ENCODE peak calls at places on chromosomes 16 and 17, in seven cellular contexts. One of them, this sample, is unnamed.

GRCh38 chr17:17036520-17036998 is 5.7 kb upstream of the MPRIP start:
- DNase-seq in NCI-H2171: no peak
- DNase-seq in activated naive CD4-positive, alpha-beta T cell treated with anti-CD3 and anti-CD28 coated beads, Interleukin-2, amount 50 U/mL, for 16 hours: no peak
- DNase-seq in globus pallidus: no peak
- DNase-seq in HS-5: no peak
- DNase-seq in GM12892: no peak
- DNase-seq in activated CD8-positive, alpha-beta memory T cell treated with anti-CD3 and anti-CD28 coated beads for 24 hours: no peak
- DNase-seq in this sample: no peak

GRCh38 chr16:13376174-13376573 is 474.8 kb downstream of the SHISA9 start:
- DNase-seq in activated CD8-positive, alpha-beta memory T cell treated with anti-CD3 and anti-CD28 coated beads for 24 hours: no peak
- DNase-seq in HS-5: no peak
- DNase-seq in activated naive CD4-positive, alpha-beta T cell treated with anti-CD3 and anti-CD28 coated beads, Interleukin-2, amount 50 U/mL, for 16 hours: no peak
- DNase-seq in GM12892: no peak
- DNase-seq in globus pallidus: no peak
- DNase-seq in NCI-H2171: no peak
- DNase-seq in this sample: no peak

GRCh38 chr17:76574166-76574565 is 11.5 kb downstream of the ST6GALNAC2 start:
- DNase-seq in HS-5: no peak
- DNase-seq in NCI-H2171: no peak
- DNase-seq in GM12892: no peak
- DNase-seq in globus pallidus: no peak
- DNase-seq in activated naive CD4-positive, alpha-beta T cell treated with anti-CD3 and anti-CD28 coated beads, Interleukin-2, amount 50 U/mL, for 16 hours: no peak
- DNase-seq in activated CD8-positive, alpha-beta memory T cell treated with anti-CD3 and anti-CD28 coated beads for 24 hours: no peak
- DNase-seq in this sample: no peak

GRCh38 chr16:89096768-89097527 is 3.3 kb downstream of the ACSF3 start:
- DNase-seq in HS-5: no peak
- DNase-seq in GM12892: no peak
- DNase-seq in activated CD8-positive, alpha-beta memory T cell treated with anti-CD3 and anti-CD28 coated beads for 24 hours: peak
- DNase-seq in NCI-H2171: no peak
- DNase-seq in activated naive CD4-positive, alpha-beta T cell treated with anti-CD3 and anti-CD28 coated beads, Interleukin-2, amount 50 U/mL, for 16 hours: peak
- DNase-seq in globus pallidus: no peak
- DNase-seq in this sample: no peak

GRCh38 chr16:88561485-88562369 is 8.5 kb upstream of the ZC3H18 start:
- DNase-seq in activated naive CD4-positive, alpha-beta T cell treated with anti-CD3 and anti-CD28 coated beads, Interleukin-2, amount 50 U/mL, for 16 hours: peak
- DNase-seq in GM12892: no peak
- DNase-seq in activated CD8-positive, alpha-beta memory T cell treated with anti-CD3 and anti-CD28 coated beads for 24 hours: peak
- DNase-seq in globus pallidus: peak
- DNase-seq in HS-5: no peak
- DNase-seq in NCI-H2171: peak
- DNase-seq in this sample: peak

GRCh38 chr17:19017804-19018599 is 13.4 kb upstream of the FAM83G start:
- DNase-seq in NCI-H2171: no peak
- DNase-seq in activated CD8-positive, alpha-beta memory T cell treated with anti-CD3 and anti-CD28 coated beads for 24 hours: no peak
- DNase-seq in activated naive CD4-positive, alpha-beta T cell treated with anti-CD3 and anti-CD28 coated beads, Interleukin-2, amount 50 U/mL, for 16 hours: no peak
- DNase-seq in globus pallidus: no peak
- DNase-seq in HS-5: no peak
- DNase-seq in GM12892: no peak
- DNase-seq in this sample: no peak

GRCh38 chr17:33832295-33832694 is 422.8 kb upstream of the CCL2 start:
- DNase-seq in GM12892: no peak
- DNase-seq in activated naive CD4-positive, alpha-beta T cell treated with anti-CD3 and anti-CD28 coated beads, Interleukin-2, amount 50 U/mL, for 16 hours: no peak
- DNase-seq in globus pallidus: no peak
- DNase-seq in activated CD8-positive, alpha-beta memory T cell treated with anti-CD3 and anti-CD28 coated beads for 24 hours: no peak
- DNase-seq in HS-5: no peak
- DNase-seq in NCI-H2171: no peak
- DNase-seq in this sample: peak

GRCh38 chr16:24689128-24689527 is 40.3 kb upstream of the TNRC6A start:
- DNase-seq in globus pallidus: peak
- DNase-seq in activated CD8-positive, alpha-beta memory T cell treated with anti-CD3 and anti-CD28 coated beads for 24 hours: no peak
- DNase-seq in GM12892: no peak
- DNase-seq in activated naive CD4-positive, alpha-beta T cell treated with anti-CD3 and anti-CD28 coated beads, Interleukin-2, amount 50 U/mL, for 16 hours: no peak
- DNase-seq in NCI-H2171: no peak
- DNase-seq in HS-5: no peak
- DNase-seq in this sample: peak

GRCh38 chr17:83058478-83059167 is 20.8 kb upstream of the METRNL start:
- DNase-seq in activated CD8-positive, alpha-beta memory T cell treated with anti-CD3 and anti-CD28 coated beads for 24 hours: no peak
- DNase-seq in GM12892: no peak
- DNase-seq in activated naive CD4-positive, alpha-beta T cell treated with anti-CD3 and anti-CD28 coated beads, Interleukin-2, amount 50 U/mL, for 16 hours: no peak
- DNase-seq in NCI-H2171: no peak
- DNase-seq in HS-5: no peak
- DNase-seq in globus pallidus: no peak
- DNase-seq in this sample: no peak

GRCh38 chr17:35129973-35130351 is 8.5 kb downstream of the FNDC8 start:
- DNase-seq in HS-5: no peak
- DNase-seq in activated CD8-positive, alpha-beta memory T cell treated with anti-CD3 and anti-CD28 coated beads for 24 hours: no peak
- DNase-seq in GM12892: no peak
- DNase-seq in NCI-H2171: no peak
- DNase-seq in activated naive CD4-positive, alpha-beta T cell treated with anti-CD3 and anti-CD28 coated beads, Interleukin-2, amount 50 U/mL, for 16 hours: no peak
- DNase-seq in globus pallidus: no peak
- DNase-seq in this sample: no peak

GRCh38 chr16:19106625-19107020 is 7.1 kb upstream of the ITPRIPL2 start:
- DNase-seq in globus pallidus: no peak
- DNase-seq in GM12892: no peak
- DNase-seq in NCI-H2171: no peak
- DNase-seq in HS-5: no peak
- DNase-seq in activated CD8-positive, alpha-beta memory T cell treated with anti-CD3 and anti-CD28 coated beads for 24 hours: no peak
- DNase-seq in activated naive CD4-positive, alpha-beta T cell treated with anti-CD3 and anti-CD28 coated beads, Interleukin-2, amount 50 U/mL, for 16 hours: no peak
- DNase-seq in this sample: no peak

GRCh38 chr16:27498020-27498419 is 51.7 kb downstream of the GTF3C1 start:
- DNase-seq in NCI-H2171: no peak
- DNase-seq in HS-5: no peak
- DNase-seq in activated CD8-positive, alpha-beta memory T cell treated with anti-CD3 and anti-CD28 coated beads for 24 hours: no peak
- DNase-seq in GM12892: no peak
- DNase-seq in globus pallidus: no peak
- DNase-seq in activated naive CD4-positive, alpha-beta T cell treated with anti-CD3 and anti-CD28 coated beads, Interleukin-2, amount 50 U/mL, for 16 hours: no peak
- DNase-seq in this sample: no peak

GRCh38 chr17:56260421-56260820 is 107.1 kb downstream of the ANKFN1 start:
- DNase-seq in globus pallidus: no peak
- DNase-seq in NCI-H2171: no peak
- DNase-seq in GM12892: no peak
- DNase-seq in activated naive CD4-positive, alpha-beta T cell treated with anti-CD3 and anti-CD28 coated beads, Interleukin-2, amount 50 U/mL, for 16 hours: no peak
- DNase-seq in HS-5: peak
- DNase-seq in activated CD8-positive, alpha-beta memory T cell treated with anti-CD3 and anti-CD28 coated beads for 24 hours: no peak
- DNase-seq in this sample: no peak

GRCh38 chr17:44909681-44910144 is 5.6 kb downstream of the GFAP start:
- DNase-seq in HS-5: peak
- DNase-seq in GM12892: no peak
- DNase-seq in activated naive CD4-positive, alpha-beta T cell treated with anti-CD3 and anti-CD28 coated beads, Interleukin-2, amount 50 U/mL, for 16 hours: no peak
- DNase-seq in NCI-H2171: no peak
- DNase-seq in activated CD8-positive, alpha-beta memory T cell treated with anti-CD3 and anti-CD28 coated beads for 24 hours: no peak
- DNase-seq in globus pallidus: no peak
- DNase-seq in this sample: no peak

GRCh38 chr16:74568961-74569631 is 37.8 kb downstream of the GLG1 start:
- DNase-seq in HS-5: no peak
- DNase-seq in activated naive CD4-positive, alpha-beta T cell treated with anti-CD3 and anti-CD28 coated beads, Interleukin-2, amount 50 U/mL, for 16 hours: no peak
- DNase-seq in globus pallidus: no peak
- DNase-seq in activated CD8-positive, alpha-beta memory T cell treated with anti-CD3 and anti-CD28 coated beads for 24 hours: no peak
- DNase-seq in GM12892: no peak
- DNase-seq in NCI-H2171: no peak
- DNase-seq in this sample: no peak

GRCh38 chr17:49132699-49133364 is at the start of gene B4GALNT2:
- DNase-seq in activated CD8-positive, alpha-beta memory T cell treated with anti-CD3 and anti-CD28 coated beads for 24 hours: peak
- DNase-seq in activated naive CD4-positive, alpha-beta T cell treated with anti-CD3 and anti-CD28 coated beads, Interleukin-2, amount 50 U/mL, for 16 hours: peak
- DNase-seq in globus pallidus: no peak
- DNase-seq in GM12892: peak
- DNase-seq in HS-5: no peak
- DNase-seq in NCI-H2171: no peak
- DNase-seq in this sample: peak

GRCh38 chr17:65057520-65058075 is 1.1 kb upstream of the GNA13 start:
- DNase-seq in GM12892: no peak
- DNase-seq in globus pallidus: no peak
- DNase-seq in activated naive CD4-positive, alpha-beta T cell treated with anti-CD3 and anti-CD28 coated beads, Interleukin-2, amount 50 U/mL, for 16 hours: no peak
- DNase-seq in NCI-H2171: no peak
- DNase-seq in activated CD8-positive, alpha-beta memory T cell treated with anti-CD3 and anti-CD28 coated beads for 24 hours: no peak
- DNase-seq in HS-5: no peak
- DNase-seq in this sample: no peak

GRCh38 chr16:9966569-9967157 is 215.6 kb downstream of the GRIN2A start:
- DNase-seq in globus pallidus: no peak
- DNase-seq in activated CD8-positive, alpha-beta memory T cell treated with anti-CD3 and anti-CD28 coated beads for 24 hours: no peak
- DNase-seq in activated naive CD4-positive, alpha-beta T cell treated with anti-CD3 and anti-CD28 coated beads, Interleukin-2, amount 50 U/mL, for 16 hours: no peak
- DNase-seq in NCI-H2171: no peak
- DNase-seq in HS-5: peak
- DNase-seq in GM12892: no peak
- DNase-seq in this sample: no peak

GRCh38 chr17:39653662-39654331 is 11.4 kb upstream of the TCAP start:
- DNase-seq in activated CD8-positive, alpha-beta memory T cell treated with anti-CD3 and anti-CD28 coated beads for 24 hours: peak
- DNase-seq in globus pallidus: no peak
- DNase-seq in NCI-H2171: no peak
- DNase-seq in GM12892: peak
- DNase-seq in activated naive CD4-positive, alpha-beta T cell treated with anti-CD3 and anti-CD28 coated beads, Interleukin-2, amount 50 U/mL, for 16 hours: peak
- DNase-seq in HS-5: no peak
- DNase-seq in this sample: peak

GRCh38 chr17:51841669-51842068 is 316.8 kb downstream of the CA10 start:
- DNase-seq in NCI-H2171: no peak
- DNase-seq in HS-5: no peak
- DNase-seq in activated CD8-positive, alpha-beta memory T cell treated with anti-CD3 and anti-CD28 coated beads for 24 hours: no peak
- DNase-seq in activated naive CD4-positive, alpha-beta T cell treated with anti-CD3 and anti-CD28 coated beads, Interleukin-2, amount 50 U/mL, for 16 hours: no peak
- DNase-seq in GM12892: no peak
- DNase-seq in globus pallidus: no peak
- DNase-seq in this sample: no peak

GRCh38 chr17:65656390-65657250 is 95.2 kb upstream of the AXIN2 start:
- DNase-seq in NCI-H2171: no peak
- DNase-seq in GM12892: no peak
- DNase-seq in HS-5: no peak
- DNase-seq in activated CD8-positive, alpha-beta memory T cell treated with anti-CD3 and anti-CD28 coated beads for 24 hours: no peak
- DNase-seq in globus pallidus: no peak
- DNase-seq in activated naive CD4-positive, alpha-beta T cell treated with anti-CD3 and anti-CD28 coated beads, Interleukin-2, amount 50 U/mL, for 16 hours: peak
- DNase-seq in this sample: no peak

This sample was measured in iPS-NIHi11.